ENCODE peak calls at places on chromosomes 4 and X, in eight cellular contexts. One of them, this sample, is unnamed.

GRCh38 chr4:98473046-98473445 is 185.4 kb downstream of the TSPAN5 start:
- DNase-seq in brain microvascular endothelial cell: no peak
- DNase-seq in CD8-positive, alpha-beta memory T cell: no peak
- DNase-seq in fibroblast of mammary gland: peak; percentile 49
- DNase-seq in prostate gland: no peak
- DNase-seq in Karpas-422: no peak
- DNase-seq in CD4-positive, alpha-beta memory T cell: no peak
- DNase-seq in adrenal gland: no peak
- DNase-seq in this sample: no peak

GRCh38 chrX:98371994-98372393 is 1488.3 kb downstream of the RPA4 start:
- DNase-seq in brain microvascular endothelial cell: no peak
- DNase-seq in CD8-positive, alpha-beta memory T cell: no peak
- DNase-seq in fibroblast of mammary gland: no peak
- DNase-seq in prostate gland: no peak
- DNase-seq in Karpas-422: no peak
- DNase-seq in CD4-positive, alpha-beta memory T cell: no peak
- DNase-seq in adrenal gland: no peak
- DNase-seq in this sample: no peak

GRCh38 chrX:49166914-49167739 is 4.6 kb downstream of the MAGIX start:
- DNase-seq in brain microvascular endothelial cell: peak; percentile 49
- DNase-seq in CD8-positive, alpha-beta memory T cell: peak; percentile 77
- DNase-seq in fibroblast of mammary gland: peak; percentile 45
- DNase-seq in prostate gland: peak; percentile 70
- DNase-seq in Karpas-422: peak; percentile 65
- DNase-seq in CD4-positive, alpha-beta memory T cell: peak; percentile 61
- DNase-seq in adrenal gland: peak; percentile 72
- DNase-seq in this sample: peak; percentile 60

GRCh38 chr4:43903456-43903855 is 545.2 kb downstream of the KCTD8 start:
- DNase-seq in brain microvascular endothelial cell: no peak
- DNase-seq in CD8-positive, alpha-beta memory T cell: no peak
- DNase-seq in fibroblast of mammary gland: no peak
- DNase-seq in prostate gland: no peak
- DNase-seq in Karpas-422: no peak
- DNase-seq in CD4-positive, alpha-beta memory T cell: no peak
- DNase-seq in adrenal gland: no peak
- DNase-seq in this sample: no peak

GRCh38 chr4:138037716-138038115 is 204.4 kb downstream of the SLC7A11 start:
- DNase-seq in brain microvascular endothelial cell: no peak
- DNase-seq in CD8-positive, alpha-beta memory T cell: no peak
- DNase-seq in fibroblast of mammary gland: peak; percentile 76
- DNase-seq in prostate gland: no peak
- DNase-seq in Karpas-422: no peak
- DNase-seq in CD4-positive, alpha-beta memory T cell: no peak
- DNase-seq in adrenal gland: no peak
- DNase-seq in this sample: no peak

GRCh38 chr4:30776451-30776850 is 56.3 kb downstream of the PCDH7 start:
- DNase-seq in brain microvascular endothelial cell: no peak
- DNase-seq in CD8-positive, alpha-beta memory T cell: no peak
- DNase-seq in fibroblast of mammary gland: no peak
- DNase-seq in prostate gland: no peak
- DNase-seq in Karpas-422: no peak
- DNase-seq in CD4-positive, alpha-beta memory T cell: no peak
- DNase-seq in adrenal gland: no peak
- DNase-seq in this sample: no peak

GRCh38 chrX:154658187-154658586 is 4.8 kb upstream of the CTAG2 start:
- DNase-seq in brain microvascular endothelial cell: no peak
- DNase-seq in CD8-positive, alpha-beta memory T cell: no peak
- DNase-seq in fibroblast of mammary gland: no peak
- DNase-seq in prostate gland: no peak
- DNase-seq in Karpas-422: no peak
- DNase-seq in CD4-positive, alpha-beta memory T cell: no peak
- DNase-seq in adrenal gland: no peak
- DNase-seq in this sample: no peak

GRCh38 chr4:22071749-22072148 is 123.2 kb upstream of the KCNIP4 start:
- DNase-seq in brain microvascular endothelial cell: peak; percentile 5
- DNase-seq in CD8-positive, alpha-beta memory T cell: no peak
- DNase-seq in fibroblast of mammary gland: peak; percentile 55
- DNase-seq in prostate gland: no peak
- DNase-seq in Karpas-422: no peak
- DNase-seq in CD4-positive, alpha-beta memory T cell: no peak
- DNase-seq in adrenal gland: no peak
- DNase-seq in this sample: no peak

GRCh38 chrX:45322820-45323219 is 122.1 kb upstream of the DIPK2B start:
- DNase-seq in brain microvascular endothelial cell: no peak
- DNase-seq in CD8-positive, alpha-beta memory T cell: no peak
- DNase-seq in fibroblast of mammary gland: peak; percentile 63
- DNase-seq in prostate gland: no peak
- DNase-seq in Karpas-422: no peak
- DNase-seq in CD4-positive, alpha-beta memory T cell: no peak
- DNase-seq in adrenal gland: no peak
- DNase-seq in this sample: no peak

GRCh38 chr4:55498051-55498450 is 48.7 kb downstream of the CLOCK start:
- DNase-seq in brain microvascular endothelial cell: no peak
- DNase-seq in CD8-positive, alpha-beta memory T cell: no peak
- DNase-seq in fibroblast of mammary gland: peak; percentile 12
- DNase-seq in prostate gland: no peak
- DNase-seq in Karpas-422: no peak
- DNase-seq in CD4-positive, alpha-beta memory T cell: no peak
- DNase-seq in adrenal gland: no peak
- DNase-seq in this sample: no peak

GRCh38 chr4:1567808-1568581 is 116.1 kb downstream of the FAM53A start:
- DNase-seq in brain microvascular endothelial cell: no peak
- DNase-seq in CD8-positive, alpha-beta memory T cell: no peak
- DNase-seq in fibroblast of mammary gland: no peak
- DNase-seq in prostate gland: no peak
- DNase-seq in Karpas-422: peak; percentile 62
- DNase-seq in CD4-positive, alpha-beta memory T cell: no peak
- DNase-seq in adrenal gland: no peak
- DNase-seq in this sample: peak; percentile 22

GRCh38 chrX:3231766-3232165 is 114.7 kb downstream of the MXRA5 start:
- DNase-seq in brain microvascular endothelial cell: peak; percentile 2
- DNase-seq in CD8-positive, alpha-beta memory T cell: no peak
- DNase-seq in fibroblast of mammary gland: no peak
- DNase-seq in prostate gland: no peak
- DNase-seq in Karpas-422: no peak
- DNase-seq in CD4-positive, alpha-beta memory T cell: no peak
- DNase-seq in adrenal gland: no peak
- DNase-seq in this sample: no peak

GRCh38 chrX:16658284-16658683 is 8.3 kb downstream of the S100G start:
- DNase-seq in brain microvascular endothelial cell: peak; percentile 32
- DNase-seq in CD8-positive, alpha-beta memory T cell: no peak
- DNase-seq in fibroblast of mammary gland: peak; percentile 51
- DNase-seq in prostate gland: no peak
- DNase-seq in Karpas-422: no peak
- DNase-seq in CD4-positive, alpha-beta memory T cell: no peak
- DNase-seq in adrenal gland: no peak
- DNase-seq in this sample: no peak

GRCh38 chrX:47358387-47359065 is 11.9 kb upstream of the ZNF157 start:
- DNase-seq in brain microvascular endothelial cell: no peak
- DNase-seq in CD8-positive, alpha-beta memory T cell: peak; percentile 35
- DNase-seq in fibroblast of mammary gland: no peak
- DNase-seq in prostate gland: no peak
- DNase-seq in Karpas-422: no peak
- DNase-seq in CD4-positive, alpha-beta memory T cell: peak; percentile 51
- DNase-seq in adrenal gland: no peak
- DNase-seq in this sample: no peak

GRCh38 chr4:56389558-56389957 is 2.3 kb upstream of the AASDH start:
- DNase-seq in brain microvascular endothelial cell: no peak
- DNase-seq in CD8-positive, alpha-beta memory T cell: no peak
- DNase-seq in fibroblast of mammary gland: no peak
- DNase-seq in prostate gland: no peak
- DNase-seq in Karpas-422: no peak
- DNase-seq in CD4-positive, alpha-beta memory T cell: no peak
- DNase-seq in adrenal gland: no peak
- DNase-seq in this sample: no peak

GRCh38 chrX:37378830-37379229 is 29.7 kb downstream of the PRRG1 start:
- DNase-seq in brain microvascular endothelial cell: no peak
- DNase-seq in CD8-positive, alpha-beta memory T cell: no peak
- DNase-seq in fibroblast of mammary gland: no peak
- DNase-seq in prostate gland: no peak
- DNase-seq in Karpas-422: no peak
- DNase-seq in CD4-positive, alpha-beta memory T cell: no peak
- DNase-seq in adrenal gland: no peak
- DNase-seq in this sample: no peak

GRCh38 chrX:37380256-37380655 is 31.1 kb downstream of the PRRG1 start:
- DNase-seq in brain microvascular endothelial cell: no peak
- DNase-seq in CD8-positive, alpha-beta memory T cell: no peak
- DNase-seq in fibroblast of mammary gland: no peak
- DNase-seq in prostate gland: no peak
- DNase-seq in Karpas-422: no peak
- DNase-seq in CD4-positive, alpha-beta memory T cell: no peak
- DNase-seq in adrenal gland: no peak
- DNase-seq in this sample: no peak

GRCh38 chrX:37380920-37381319 is 31.8 kb downstream of the PRRG1 start:
- DNase-seq in brain microvascular endothelial cell: peak; percentile 83
- DNase-seq in CD8-positive, alpha-beta memory T cell: no peak
- DNase-seq in fibroblast of mammary gland: peak; percentile 78
- DNase-seq in prostate gland: peak; percentile 6
- DNase-seq in Karpas-422: no peak
- DNase-seq in CD4-positive, alpha-beta memory T cell: no peak
- DNase-seq in adrenal gland: peak; percentile 36
- DNase-seq in this sample: no peak

GRCh38 chrX:37383313-37383712 is 34.1 kb downstream of the PRRG1 start:
- DNase-seq in brain microvascular endothelial cell: no peak
- DNase-seq in CD8-positive, alpha-beta memory T cell: no peak
- DNase-seq in fibroblast of mammary gland: peak; percentile 41
- DNase-seq in prostate gland: no peak
- DNase-seq in Karpas-422: no peak
- DNase-seq in CD4-positive, alpha-beta memory T cell: no peak
- DNase-seq in adrenal gland: no peak
- DNase-seq in this sample: no peak

GRCh38 chrX:37378399-37378798 is 29.2 kb downstream of the PRRG1 start:
- DNase-seq in brain microvascular endothelial cell: no peak
- DNase-seq in CD8-positive, alpha-beta memory T cell: no peak
- DNase-seq in fibroblast of mammary gland: peak; percentile 79
- DNase-seq in prostate gland: no peak
- DNase-seq in Karpas-422: no peak
- DNase-seq in CD4-positive, alpha-beta memory T cell: no peak
- DNase-seq in adrenal gland: no peak
- DNase-seq in this sample: no peak
- H3K4me3 ChIP-seq in brain microvascular endothelial cell: no peak overlapping the region
- H3K4me3 ChIP-seq in CD8-positive, alpha-beta memory T cell: no peak overlapping the region
- H3K4me3 ChIP-seq in fibroblast of mammary gland: no peak overlapping the region
- H3K4me3 ChIP-seq in prostate gland: no peak overlapping the region
- H3K4me3 ChIP-seq in Karpas-422: no peak overlapping the region
- H3K4me3 ChIP-seq in CD4-positive, alpha-beta memory T cell: no peak overlapping the region
- H3K4me3 ChIP-seq in adrenal gland: no peak overlapping the region
- H3K4me3 ChIP-seq in this sample: no peak overlapping the region

DNA sequence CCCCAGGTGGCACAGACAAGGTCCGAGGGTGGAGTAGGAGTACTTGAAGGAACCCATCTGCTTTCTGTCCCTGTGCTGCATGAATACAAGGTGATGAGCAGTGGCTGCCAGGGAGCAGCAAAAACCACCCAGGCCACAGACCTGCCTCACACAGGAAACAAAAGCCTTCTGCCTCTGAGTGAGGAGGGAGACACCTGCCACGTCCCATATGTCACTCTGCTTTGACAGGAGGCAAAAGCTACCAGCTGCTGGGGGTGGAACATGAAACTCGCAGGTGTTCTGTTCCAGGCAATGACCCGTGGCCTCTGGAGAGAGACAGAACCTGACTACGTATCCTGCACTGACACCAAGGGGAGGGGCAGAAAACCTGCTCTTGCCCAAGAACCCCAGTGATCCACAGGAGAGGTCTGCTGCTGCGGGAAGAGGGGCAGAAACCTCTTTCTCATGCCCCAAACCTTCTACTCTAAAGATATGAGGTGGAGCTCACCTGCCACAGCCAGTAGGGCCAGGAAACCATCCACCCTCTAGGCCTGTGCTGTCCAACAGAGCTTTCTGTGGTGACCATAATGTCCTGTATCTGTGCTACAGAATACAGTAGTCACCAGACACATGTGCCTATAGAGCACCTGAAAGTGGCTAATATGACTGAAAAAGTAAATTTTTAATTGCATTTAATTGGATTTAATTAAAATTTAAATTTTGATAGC is 172.9 kb downstream of the PRDM5 start:
- DNase-seq in brain microvascular endothelial cell: no peak
- DNase-seq in CD8-positive, alpha-beta memory T cell: no peak
- DNase-seq in fibroblast of mammary gland: no peak
- DNase-seq in prostate gland: no peak
- DNase-seq in Karpas-422: peak; percentile 41
- DNase-seq in CD4-positive, alpha-beta memory T cell: no peak
- DNase-seq in adrenal gland: no peak
- DNase-seq in this sample: no peak
- H3K4me3 ChIP-seq in brain microvascular endothelial cell: no peak overlapping the region
- H3K4me3 ChIP-seq in CD8-positive, alpha-beta memory T cell: no peak overlapping the region
- H3K4me3 ChIP-seq in fibroblast of mammary gland: no peak overlapping the region
- H3K4me3 ChIP-seq in prostate gland: no peak overlapping the region
- H3K4me3 ChIP-seq in Karpas-422: no peak overlapping the region
- H3K4me3 ChIP-seq in CD4-positive, alpha-beta memory T cell: no peak overlapping the region
- H3K4me3 ChIP-seq in adrenal gland: no peak overlapping the region
- H3K4me3 ChIP-seq in this sample: no peak overlapping the region

GRCh38 chr4:168390041-168390440 is 71.5 kb upstream of the DDX60 start:
- DNase-seq in brain microvascular endothelial cell: no peak
- DNase-seq in CD8-positive, alpha-beta memory T cell: no peak
- DNase-seq in fibroblast of mammary gland: no peak
- DNase-seq in prostate gland: no peak
- DNase-seq in Karpas-422: no peak
- DNase-seq in CD4-positive, alpha-beta memory T cell: no peak
- DNase-seq in adrenal gland: no peak
- DNase-seq in this sample: no peak

GRCh38 chr4:168385142-168385490 is 66.6 kb upstream of the DDX60 start:
- DNase-seq in brain microvascular endothelial cell: no peak
- DNase-seq in CD8-positive, alpha-beta memory T cell: no peak
- DNase-seq in fibroblast of mammary gland: no peak
- DNase-seq in prostate gland: no peak
- DNase-seq in Karpas-422: no peak
- DNase-seq in CD4-positive, alpha-beta memory T cell: no peak
- DNase-seq in adrenal gland: no peak
- DNase-seq in this sample: no peak

GRCh38 chr4:168387091-168387490 is 68.5 kb upstream of the DDX60 start:
- DNase-seq in brain microvascular endothelial cell: no peak
- DNase-seq in CD8-positive, alpha-beta memory T cell: no peak
- DNase-seq in fibroblast of mammary gland: no peak
- DNase-seq in prostate gland: no peak
- DNase-seq in Karpas-422: no peak
- DNase-seq in CD4-positive, alpha-beta memory T cell: no peak
- DNase-seq in adrenal gland: no peak
- DNase-seq in this sample: no peak

GRCh38 chr4:168386002-168386401 is 67.5 kb upstream of the DDX60 start:
- DNase-seq in brain microvascular endothelial cell: no peak
- DNase-seq in CD8-positive, alpha-beta memory T cell: no peak
- DNase-seq in fibroblast of mammary gland: no peak
- DNase-seq in prostate gland: no peak
- DNase-seq in Karpas-422: no peak
- DNase-seq in CD4-positive, alpha-beta memory T cell: no peak
- DNase-seq in adrenal gland: no peak
- DNase-seq in this sample: no peak

GRCh38 chr4:168388890-168389289 is 70.3 kb upstream of the DDX60 start:
- DNase-seq in brain microvascular endothelial cell: peak; percentile 58
- DNase-seq in CD8-positive, alpha-beta memory T cell: no peak
- DNase-seq in fibroblast of mammary gland: peak; percentile 68
- DNase-seq in prostate gland: no peak
- DNase-seq in Karpas-422: no peak
- DNase-seq in CD4-positive, alpha-beta memory T cell: no peak
- DNase-seq in adrenal gland: no peak
- DNase-seq in this sample: no peak
- H3K4me3 ChIP-seq in brain microvascular endothelial cell: no peak overlapping the region
- H3K4me3 ChIP-seq in CD8-positive, alpha-beta memory T cell: no peak overlapping the region
- H3K4me3 ChIP-seq in fibroblast of mammary gland: no peak overlapping the region
- H3K4me3 ChIP-seq in prostate gland: no peak overlapping the region
- H3K4me3 ChIP-seq in Karpas-422: no peak overlapping the region
- H3K4me3 ChIP-seq in CD4-positive, alpha-beta memory T cell: no peak overlapping the region
- H3K4me3 ChIP-seq in adrenal gland: no peak overlapping the region
- H3K4me3 ChIP-seq in this sample: no peak overlapping the region

GRCh38 chr4:14308229-14308651 is 680.7 kb upstream of the BOD1L1 start:
- DNase-seq in brain microvascular endothelial cell: no peak
- DNase-seq in CD8-positive, alpha-beta memory T cell: no peak
- DNase-seq in fibroblast of mammary gland: no peak
- DNase-seq in prostate gland: peak; percentile 81
- DNase-seq in Karpas-422: no peak
- DNase-seq in CD4-positive, alpha-beta memory T cell: no peak
- DNase-seq in adrenal gland: no peak
- DNase-seq in this sample: no peak
- H3K4me3 ChIP-seq in brain microvascular endothelial cell: no peak overlapping the region
- H3K4me3 ChIP-seq in CD8-positive, alpha-beta memory T cell: no peak overlapping the region
- H3K4me3 ChIP-seq in fibroblast of mammary gland: no peak overlapping the region
- H3K4me3 ChIP-seq in prostate gland: no peak overlapping the region
- H3K4me3 ChIP-seq in Karpas-422: no peak overlapping the region
- H3K4me3 ChIP-seq in CD4-positive, alpha-beta memory T cell: no peak overlapping the region
- H3K4me3 ChIP-seq in adrenal gland: no peak overlapping the region
- H3K4me3 ChIP-seq in this sample: no peak overlapping the region